ENCODE peak calls at places on chromosome 20, in five cellular contexts. E, N, W, F and S are unnamed samples.

GRCh38 chr20:44092551-44093248 is 94.3 kb downstream of the JPH2 start:
- DNase-seq in E (peak), F (peak), N (peak), W (no peak), S (peak)

GRCh38 chr20:45445805-45446562 is 23.6 kb upstream of the WFDC2 start:
- DNase-seq in F (peak), W (no peak), E (no peak), N (no peak), S (peak)

GRCh38 chr20:5991623-5992441 is 41.4 kb downstream of the MCM8 start:
- DNase-seq in E (no peak), W (no peak), F (no peak), N (no peak), S (peak)

GRCh38 chr20:63619086-63619485 is 7.8 kb downstream of the GMEB2 start:
- DNase-seq in W (no peak), F (no peak), N (no peak), E (no peak), S (no peak)

GRCh38 chr20:36847009-36847709 is 28.8 kb upstream of the TLDC2 start:
- DNase-seq in E (peak), N (no peak), F (no peak), W (no peak), S (no peak)

GRCh38 chr20:461254-462198 is 807 bp downstream of the TBC1D20 start:
- DNase-seq in F (peak), W (no peak), E (peak), N (peak), S (peak)

GRCh38 chr20:50663095-50663821 is 28.1 kb downstream of the RIPOR3 start:
- DNase-seq in E (no peak), W (no peak), N (no peak), F (peak), S (no peak)

GRCh38 chr20:3871549-3872265 is 17.5 kb upstream of the PANK2 start:
- DNase-seq in E (no peak), N (no peak), F (no peak), W (no peak), S (no peak)

GRCh38 chr20:3778976-3779375 is 2.3 kb downstream of the SPEF1 start:
- DNase-seq in F (no peak), N (no peak), W (no peak), E (no peak), S (no peak)

GRCh38 chr20:23135449-23136447 is 49.6 kb upstream of the CD93 start:
- DNase-seq in F (no peak), W (no peak), N (no peak), E (no peak), S (peak)

GRCh38 chr20:36632487-36633284 is 13.3 kb downstream of the SLA2 start:
- DNase-seq in F (peak), W (no peak), N (no peak), E (no peak), S (no peak)

GRCh38 chr20:47354710-47355488 is 1.6 kb downstream of the ZMYND8 start:
- DNase-seq in N (no peak), F (no peak), W (no peak), E (peak), S (no peak)

GRCh38 chr20:32988008-32988407 is 16.2 kb downstream of the SUN5 start:
- DNase-seq in N (no peak), W (no peak), E (no peak), F (no peak), S (no peak)

GRCh38 chr20:16944753-16945152 is 196.6 kb downstream of the OTOR start:
- DNase-seq in N (no peak), F (no peak), W (no peak), E (no peak), S (no peak)